ENCODE peak calls at places on chromosomes 11 and 22, in seven cellular contexts. J, S, R, E, I, U and L are unnamed samples.

GRCh38 chr11:121250843-121251242 is 41.7 kb upstream of the SC5D start:
- DNase-seq in E (no peak), U (no peak), I (no peak), S (no peak), R (no peak), J (no peak), L (no peak)

GRCh38 chr22:46106279-46107022 is 43.9 kb upstream of the PPARA start:
- DNase-seq in U (no peak), I (no peak), J (no peak), R (no peak), E (no peak), S (no peak), L (no peak)

GRCh38 chr11:64364911-64365310 is 5.9 kb downstream of the RPS6KA4 start:
- DNase-seq in U (no peak), S (no peak), J (no peak), E (no peak), R (no peak), I (no peak), L (no peak)

GRCh38 chr22:30829901-30830550 is 135.4 kb downstream of the OSBP2 start:
- DNase-seq in I (no peak), S (no peak), J (no peak), U (no peak), E (peak), R (no peak), L (no peak)

GRCh38 chr11:61956191-61957027 is 6.3 kb downstream of the BEST1 start:
- DNase-seq in J (no peak), S (no peak), I (no peak), R (no peak), U (no peak), E (peak), L (no peak)

GRCh38 chr11:9120659-9121350 is 29.4 kb upstream of the SCUBE2 start:
- DNase-seq in U (no peak), R (no peak), I (peak), E (peak), J (no peak), S (peak), L (no peak)

GRCh38 chr11:95108671-95109551 is 19.3 kb downstream of the ENDOD1 start:
- DNase-seq in J (no peak), R (no peak), S (peak), E (no peak), I (no peak), U (no peak), L (no peak)

GRCh38 chr11:132838621-132839020 is 693.7 kb downstream of the OPCML start:
- DNase-seq in I (no peak), R (no peak), E (no peak), S (no peak), U (no peak), J (no peak), L (no peak)

GRCh38 chr11:118229274-118229847 is 4.5 kb upstream of the JAML start:
- DNase-seq in R (no peak), U (no peak), S (no peak), E (no peak), J (no peak), I (no peak), L (no peak)
- TF ChIP-seq TAF1 in R (no peak), U (no peak), S (no peak), E (no peak), J (no peak), I (no peak), L (no peak)

DNA sequence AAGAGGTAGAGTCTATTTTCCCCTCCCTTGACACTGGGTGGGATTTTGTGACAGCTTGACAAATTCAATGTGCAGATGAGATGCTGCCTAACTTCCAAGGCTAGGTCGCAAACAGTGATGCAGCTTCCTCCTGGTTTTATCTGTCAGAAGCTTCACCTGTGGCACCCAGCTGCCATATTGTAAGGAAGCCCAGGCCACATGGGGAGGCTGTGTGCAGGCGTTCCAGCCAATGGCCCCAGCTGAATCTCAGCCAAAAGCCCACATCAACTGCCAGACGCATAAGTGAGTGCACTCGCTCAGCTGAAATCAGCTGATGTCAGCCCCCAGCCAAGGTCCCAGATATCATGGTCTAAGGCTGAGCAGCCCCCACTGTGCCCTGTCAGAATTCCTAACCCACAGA is 24.8 kb upstream of the LINC01488 start:
- DNase-seq in I (no peak), R (no peak), E (no peak), J (no peak), S (no peak), U (no peak), L (no peak)
- TF ChIP-seq POLR2AphosphoS5 in I (no peak), R (no peak), E (no peak), J (no peak), S (no peak), U (no peak), L (no peak)

GRCh38 chr11:116558504-116559252 is 214.1 kb downstream of the BUD13 start:
- DNase-seq in R (no peak), I (no peak), J (no peak), S (no peak), E (no peak), U (no peak), L (no peak)
- TF ChIP-seq TAF1 in R (no peak), I (no peak), J (no peak), S (no peak), E (no peak), U (no peak), L (no peak)

GRCh38 chr11:103529217-103529684 is 420.0 kb downstream of the DYNC2H1 start:
- DNase-seq in U (no peak), E (no peak), J (no peak), I (no peak), S (no peak), R (no peak), L (no peak)
- TF ChIP-seq POLR2AphosphoS5 in U (no peak), E (no peak), J (no peak), I (peak), S (no peak), R (no peak), L (no peak)

DNA sequence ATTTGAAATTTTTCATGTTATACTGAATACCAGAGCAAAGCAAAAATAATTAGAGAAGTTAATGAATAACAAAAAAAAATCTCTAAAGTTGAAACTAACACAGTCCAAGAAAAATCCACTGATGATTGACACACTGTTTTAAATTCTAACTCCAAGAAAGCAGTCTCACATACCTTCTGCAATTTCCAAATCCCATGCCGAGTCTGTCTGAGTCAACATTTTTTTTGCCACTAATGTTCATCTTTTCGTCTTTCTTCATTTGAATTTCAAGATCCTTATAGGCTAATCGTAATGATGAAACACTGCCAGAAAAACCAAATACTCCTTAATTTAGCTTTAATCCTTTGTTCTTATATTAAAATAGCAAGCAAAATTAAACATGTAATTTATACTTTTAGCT is 39.5 kb downstream of the ARFGAP3 start:
- DNase-seq in J (no peak), S (no peak), I (no peak), R (no peak), E (no peak), U (no peak), L (no peak)
- TF ChIP-seq TAF1 in J (no peak), S (no peak), I (no peak), R (no peak), E (no peak), U (no peak), L (no peak)

DNA sequence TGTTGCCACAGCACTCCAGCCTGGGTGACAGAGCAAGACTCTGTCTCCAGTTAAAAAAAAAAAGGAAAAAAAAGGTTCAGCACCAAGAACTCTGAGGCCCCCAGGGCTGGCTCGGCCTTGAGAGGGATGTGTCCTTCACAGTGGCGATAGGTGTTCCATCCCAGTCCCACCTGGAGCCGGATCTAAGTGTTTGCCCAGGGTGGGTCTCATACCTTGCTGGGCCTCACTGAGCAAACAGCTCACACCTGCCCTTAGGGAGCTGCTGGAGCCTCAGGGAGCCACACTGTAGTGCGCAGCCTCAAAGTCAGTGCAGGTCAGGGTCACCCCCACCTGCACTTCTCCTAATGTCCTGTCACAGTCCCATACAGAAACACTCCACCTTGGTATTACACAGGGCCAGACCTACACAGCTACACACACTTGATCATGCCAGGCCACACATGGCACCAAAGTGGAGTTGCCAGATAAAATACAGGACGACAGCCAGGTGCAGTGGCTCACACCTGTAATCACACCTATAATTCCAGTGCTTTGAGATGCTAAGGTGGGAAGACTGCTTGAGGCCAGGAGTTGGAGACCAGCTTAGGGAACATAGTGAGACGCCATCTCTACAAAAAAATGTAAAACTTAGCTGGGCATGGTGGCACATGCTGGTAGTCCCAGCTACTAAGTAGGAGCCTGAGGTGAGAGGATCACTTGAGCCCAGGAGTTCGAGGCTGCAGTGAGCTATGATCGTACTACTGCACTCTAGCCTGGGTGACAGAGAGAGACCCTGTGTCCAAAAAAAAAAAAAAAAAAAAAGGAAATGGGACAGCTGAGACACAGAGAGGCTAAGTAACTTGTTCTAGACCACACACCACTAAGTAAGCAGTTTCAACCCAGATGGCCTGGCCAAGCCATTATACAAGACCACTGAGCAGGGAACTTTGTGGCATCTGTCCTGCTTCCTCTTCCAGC is 7.3 kb downstream of the STARD10 start:
- DNase-seq in R (peak), S (no peak), U (no peak), I (no peak), J (no peak), E (no peak), L (peak)
- TF ChIP-seq POLR2AphosphoS5 in R (no peak), S (no peak), U (no peak), I (no peak), J (no peak), E (no peak), L (no peak)

GRCh38 chr11:71145988-71146824 is 106.2 kb downstream of the SHANK2 start:
- DNase-seq in I (no peak), J (no peak), S (no peak), R (no peak), U (no peak), E (no peak), L (no peak)
- TF ChIP-seq TAF1 in I (no peak), J (no peak), S (no peak), R (no peak), U (no peak), E (no peak), L (no peak)

GRCh38 chr22:37626144-37626543 is 13.3 kb upstream of the SH3BP1 start:
- DNase-seq in E (no peak), R (no peak), S (no peak), U (no peak), J (no peak), I (no peak), L (no peak)
- TF ChIP-seq POLR2AphosphoS5 in E (no peak), R (no peak), S (no peak), U (no peak), J (no peak), I (no peak), L (no peak)

GRCh38 chr11:103659743-103660142 is 376.7 kb upstream of the DDI1 start:
- DNase-seq in I (no peak), U (no peak), E (no peak), R (no peak), S (no peak), J (no peak), L (no peak)

GRCh38 chr11:103656382-103656781 is 380.1 kb upstream of the DDI1 start:
- DNase-seq in U (no peak), E (no peak), R (no peak), S (no peak), J (no peak), I (no peak), L (no peak)

GRCh38 chr11:103661991-103662390 is 374.4 kb upstream of the DDI1 start:
- DNase-seq in I (no peak), J (no peak), S (no peak), U (no peak), E (no peak), R (no peak), L (no peak)

GRCh38 chr11:103661185-103661584 is 375.3 kb upstream of the DDI1 start:
- DNase-seq in E (no peak), I (no peak), R (no peak), S (no peak), J (no peak), U (no peak), L (no peak)

DNA sequence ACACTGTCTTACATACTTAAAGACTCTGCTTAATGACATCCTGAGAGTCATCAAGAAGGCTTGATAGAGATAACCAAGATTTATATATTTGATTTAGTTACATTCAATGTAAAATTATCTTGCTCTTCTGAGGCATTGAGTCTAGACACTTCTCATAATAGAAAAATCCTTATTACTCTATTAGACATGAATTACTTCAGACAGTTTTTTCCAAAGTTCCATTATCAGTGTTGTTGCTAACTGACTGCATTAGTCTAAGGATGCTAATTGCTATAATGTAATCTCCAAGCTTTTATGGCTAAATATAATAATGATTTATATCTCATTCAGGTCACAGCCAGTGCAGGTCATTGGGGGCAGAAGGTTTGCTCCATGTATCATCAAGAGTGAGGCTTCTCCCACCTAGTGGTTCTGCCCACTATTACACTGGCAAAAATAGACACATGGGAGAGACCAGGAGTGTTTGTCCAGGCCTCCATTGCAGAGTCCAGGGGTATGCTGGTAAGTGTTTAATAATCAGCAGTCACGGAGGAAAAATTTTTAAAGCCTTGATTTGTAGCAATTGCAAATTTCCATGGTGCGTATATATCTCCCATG is 377.2 kb upstream of the DDI1 start:
- DNase-seq in E (no peak), R (no peak), S (no peak), J (no peak), I (peak), U (no peak), L (no peak)
- TF ChIP-seq TAF1 in E (no peak), R (no peak), S (no peak), J (no peak), I (no peak), U (no peak), L (no peak)